ENCODE peak calls at places on chromosomes 3 and 15, in six cellular contexts. U, F, B, X, W and I are unnamed samples.

GRCh38 chr15:45715528-45715927 is 80.7 kb downstream of the SQOR start:
- DNase-seq in U (no peak), F (no peak), B (no peak), X (no peak), W (no peak), I (no peak)

GRCh38 chr15:47887181-47887580 is 169.9 kb downstream of the SEMA6D start:
- DNase-seq in U (no peak), F (no peak), B (no peak), X (no peak), W (no peak), I (no peak)

GRCh38 chr3:27677554-27677953 is 44.6 kb downstream of the EOMES start:
- DNase-seq in U (no peak), F (peak), B (no peak), X (no peak), W (peak), I (no peak)

GRCh38 chr3:38059148-38059547 is 20.1 kb downstream of the DLEC1 start:
- DNase-seq in U (no peak), F (no peak), B (no peak), X (no peak), W (no peak), I (no peak)

GRCh38 chr3:10688548-10689172 is 127.4 kb upstream of the SLC6A11 start:
- DNase-seq in U (no peak), F (no peak), B (no peak), X (no peak), W (no peak), I (no peak)

GRCh38 chr15:63490345-63491034 is 13.9 kb upstream of the USP3 start:
- DNase-seq in U (no peak), F (no peak), B (no peak), X (no peak), W (no peak), I (no peak)

GRCh38 chr15:42035362-42035761 is 14.5 kb upstream of the PLA2G4E start:
- DNase-seq in U (no peak), F (no peak), B (no peak), X (no peak), W (no peak), I (no peak)

GRCh38 chr3:48248095-48248863 is 7.4 kb downstream of the ZNF589 start:
- DNase-seq in U (no peak), F (no peak), B (no peak), X (no peak), W (peak), I (no peak)

GRCh38 chr15:56832125-56832524 is 86.3 kb upstream of the TCF12 start:
- DNase-seq in U (peak), F (no peak), B (no peak), X (no peak), W (peak), I (no peak)

GRCh38 chr3:190265795-190266194 is 56.5 kb downstream of the CLDN1 start:
- DNase-seq in U (no peak), F (no peak), B (no peak), X (no peak), W (no peak), I (no peak)

GRCh38 chr3:114746502-114746901 is 400.6 kb downstream of the ZBTB20 start:
- DNase-seq in U (no peak), F (no peak), B (no peak), X (no peak), W (no peak), I (no peak)

GRCh38 chr3:148998715-148999413 is 7.5 kb downstream of the GYG1 start:
- DNase-seq in U (no peak), F (no peak), B (no peak), X (no peak), W (no peak), I (no peak)

GRCh38 chr15:89417206-89417725 is 79.1 kb downstream of the RHCG start:
- DNase-seq in U (no peak), F (no peak), B (no peak), X (no peak), W (no peak), I (no peak)